ENCODE peak calls at places on chromosomes 11 and 22, in four cellular contexts. One of them, this sample, is unnamed.

GRCh38 chr11:48058777-48059176 is 78.4 kb downstream of the PTPRJ start:
- DNase-seq in HFF-Myc: no peak
- DNase-seq in WTC11: no peak
- DNase-seq in activated naive CD4-positive, alpha-beta T cell treated with anti-CD3 and anti-CD28 coated beads for 36 hours: no peak
- DNase-seq in this sample: no peak

GRCh38 chr11:85180528-85180927 is 446.6 kb downstream of the DLG2 start:
- DNase-seq in HFF-Myc: no peak
- DNase-seq in WTC11: no peak
- DNase-seq in activated naive CD4-positive, alpha-beta T cell treated with anti-CD3 and anti-CD28 coated beads for 36 hours: no peak
- DNase-seq in this sample: no peak

GRCh38 chr11:117882539-117882938 is 6.1 kb upstream of the FXYD6 start:
- DNase-seq in HFF-Myc: no peak
- DNase-seq in WTC11: no peak
- DNase-seq in activated naive CD4-positive, alpha-beta T cell treated with anti-CD3 and anti-CD28 coated beads for 36 hours: no peak
- DNase-seq in this sample: no peak

GRCh38 chr22:47299211-47299878 is 536.9 kb downstream of the TBC1D22A start:
- DNase-seq in HFF-Myc: no peak
- DNase-seq in WTC11: no peak
- DNase-seq in activated naive CD4-positive, alpha-beta T cell treated with anti-CD3 and anti-CD28 coated beads for 36 hours: no peak
- DNase-seq in this sample: no peak

GRCh38 chr11:109033627-109034340 is 368.9 kb downstream of the DDX10 start:
- DNase-seq in HFF-Myc: peak
- DNase-seq in WTC11: no peak
- DNase-seq in activated naive CD4-positive, alpha-beta T cell treated with anti-CD3 and anti-CD28 coated beads for 36 hours: no peak
- DNase-seq in this sample: no peak

GRCh38 chr11:27391336-27392015 is 28.5 kb upstream of the CCDC34 start:
- DNase-seq in HFF-Myc: no peak
- DNase-seq in WTC11: no peak
- DNase-seq in activated naive CD4-positive, alpha-beta T cell treated with anti-CD3 and anti-CD28 coated beads for 36 hours: no peak
- DNase-seq in this sample: no peak

GRCh38 chr11:46003647-46004046 is 81.2 kb downstream of the LARGE2 start:
- DNase-seq in HFF-Myc: no peak
- DNase-seq in WTC11: no peak
- DNase-seq in activated naive CD4-positive, alpha-beta T cell treated with anti-CD3 and anti-CD28 coated beads for 36 hours: no peak
- DNase-seq in this sample: no peak

GRCh38 chr11:78313181-78313788 is 104.3 kb downstream of the GAB2 start:
- DNase-seq in HFF-Myc: peak
- DNase-seq in WTC11: no peak
- DNase-seq in activated naive CD4-positive, alpha-beta T cell treated with anti-CD3 and anti-CD28 coated beads for 36 hours: no peak
- DNase-seq in this sample: no peak

GRCh38 chr11:70661763-70662501 is 263.6 kb downstream of the CTTN start:
- DNase-seq in HFF-Myc: no peak
- DNase-seq in WTC11: peak
- DNase-seq in activated naive CD4-positive, alpha-beta T cell treated with anti-CD3 and anti-CD28 coated beads for 36 hours: no peak
- DNase-seq in this sample: peak

This sample was measured in iPS-NIHi11.